ENCODE peak calls at places on chromosomes 7 and 10, in four cellular contexts. K is K562, T is HepG2, W is GM12878. G is an unnamed sample.

GRCh38 chr7:142603870-142604448 is 145.3 kb upstream of the PRSS1 start:
- DNase-seq in K (peak; percentile 83), W (no peak), T (peak; percentile 52), G (peak; percentile 70)

GRCh38 chr10:7258948-7259523 is 151.8 kb downstream of the SFMBT2 start:
- DNase-seq in T (no peak), W (no peak), K (no peak), G (no peak)

GRCh38 chr7:151626422-151627115 is 106.9 kb upstream of the RHEB start:
- DNase-seq in K (no peak), W (no peak), T (peak; percentile 45), G (peak; percentile 61)

GRCh38 chr10:129877773-129878371 is 86.2 kb downstream of the EBF3 start:
- DNase-seq in T (peak; percentile 28), K (peak; percentile 61), W (no peak), G (peak; percentile 78)

GRCh38 chr7:105594034-105594433 is 12.7 kb upstream of the EFCAB10 start:
- DNase-seq in K (no peak), T (no peak), W (no peak), G (no peak)

GRCh38 chr10:117221156-117221711 is 19.7 kb upstream of the SLC18A2 start:
- DNase-seq in T (peak; percentile 12), K (no peak), W (no peak), G (no peak)

GRCh38 chr10:62527019-62527827 is 153.1 kb downstream of the ZNF365 start:
- DNase-seq in W (peak; percentile 90), K (no peak), T (no peak), G (no peak)

GRCh38 chr7:23654508-23654907 is 25.5 kb upstream of the FAM221A start:
- DNase-seq in W (no peak), T (peak; percentile 15), K (peak; percentile 25), G (peak; percentile 23)

DNA sequence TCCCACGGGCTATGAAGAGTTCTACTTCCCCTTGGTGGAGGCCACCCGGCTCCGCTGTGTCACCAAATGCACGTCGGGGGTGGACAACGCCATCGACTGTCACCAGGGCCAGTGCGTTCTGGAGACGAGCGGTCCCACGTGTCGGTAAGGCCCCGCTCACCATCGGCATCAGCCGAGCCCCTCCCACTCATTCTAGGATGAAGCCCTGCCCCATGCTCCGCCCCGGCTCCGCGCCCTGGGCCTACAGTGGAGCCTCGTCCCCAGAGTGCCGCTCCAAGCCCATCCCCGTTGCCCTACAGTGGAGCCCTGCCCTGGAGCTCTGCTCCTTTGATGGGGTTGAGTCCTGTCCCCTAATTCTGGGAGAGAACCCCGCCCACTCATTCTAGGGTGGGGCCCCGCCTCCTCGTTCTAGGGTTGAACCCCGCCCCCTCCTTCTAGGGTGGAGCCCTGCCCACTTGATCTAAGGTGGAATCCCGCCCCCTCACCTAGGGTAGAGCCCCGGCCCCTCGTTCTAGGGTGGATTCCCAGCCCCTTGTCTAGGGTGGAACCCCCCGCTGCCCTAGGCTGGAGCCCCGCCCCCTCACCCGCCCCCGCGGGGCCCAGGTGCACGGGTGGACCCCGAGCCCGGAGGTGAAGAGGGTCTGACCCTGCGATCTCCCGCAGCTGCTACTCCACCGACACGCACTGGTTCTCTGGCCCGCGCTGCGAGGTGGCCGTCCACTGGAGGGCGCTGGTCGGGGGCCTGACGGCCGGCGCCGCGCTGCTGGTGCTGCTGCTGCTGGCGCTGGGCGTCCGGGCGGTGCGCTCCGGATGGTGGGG is 3.4 kb upstream of the MUC12 start:
- DNase-seq in K (peak; percentile 99), T (peak; percentile 57), W (no peak), G (peak; percentile 99)
- TF ChIP-seq TARDBP in K (peak; percentile 83), T (no peak), W (no peak), G (no peak)

GRCh38 chr10:101029520-101030309 is 1.2 kb downstream of the PDZD7 start:
- DNase-seq in K (peak; percentile 42), W (no peak), T (no peak), G (peak; percentile 50)
- TF ChIP-seq TARDBP in K (no peak), W (no peak), T (no peak), G (no peak)

GRCh38 chr10:123614888-123615287 is 51.3 kb upstream of the GPR26 start:
- DNase-seq in W (no peak), T (peak; percentile 35), K (peak; percentile 39), G (peak; percentile 75)
- TF ChIP-seq TARDBP in W (no peak), T (no peak), K (no peak), G (no peak)

GRCh38 chr10:130927157-130927556 is 384.4 kb downstream of the TCERG1L start:
- DNase-seq in T (no peak), W (peak; percentile 1), K (no peak), G (no peak)

GRCh38 chr10:130921461-130921860 is 390.1 kb downstream of the TCERG1L start:
- DNase-seq in K (no peak), W (no peak), T (no peak), G (no peak)

GRCh38 chr10:130928306-130928705 is 383.2 kb downstream of the TCERG1L start:
- DNase-seq in K (no peak), W (no peak), T (no peak), G (no peak)

GRCh38 chr10:130926442-130926841 is 385.1 kb downstream of the TCERG1L start:
- DNase-seq in T (no peak), K (no peak), W (no peak), G (no peak)

GRCh38 chr10:130924138-130924819 is 387.2 kb downstream of the TCERG1L start:
- DNase-seq in K (peak; percentile 41), W (no peak), T (no peak), G (peak; percentile 61)
- TF ChIP-seq TARDBP in K (no peak), W (no peak), T (no peak), G (no peak)